ENCODE peak calls at places on chromosomes 3 and 15, in seven cellular contexts. R is cardiac muscle cell; N is stimulated activated CD4-positive, alpha-beta T cell treated with anti-CD3 and anti-CD28 coated beads, TNF-alpha, amount 100 ng/mL, for 1 hour; J is AG08396; Y is iPS DF 19.7; X is Right ventricle myocardium superior; P is SHP77. W is an unnamed sample.

GRCh38 chr15:83698294-83698693 is 44.4 kb downstream of the ADAMTSL3 start:
- DNase-seq in R (no peak), N (no peak), J (peak), Y (no peak), X (peak), P (no peak), W (no peak)

GRCh38 chr3:17742092-17742836 is at the start of gene TBC1D5:
- DNase-seq in R (peak), N (peak), J (peak), Y (no peak), X (peak), P (peak), W (peak)

GRCh38 chr3:43638594-43639447 is 17.0 kb upstream of the ANO10 start:
- DNase-seq in R (peak), N (no peak), J (no peak), Y (no peak), X (no peak), P (no peak), W (no peak)

GRCh38 chr15:60426870-60427528 is 29.2 kb upstream of the ANXA2 start:
- DNase-seq in R (no peak), N (no peak), J (peak), Y (no peak), X (no peak), P (no peak), W (no peak)

GRCh38 chr3:158696618-158697017 is 24.2 kb upstream of the LXN start:
- DNase-seq in R (no peak), N (no peak), J (no peak), Y (no peak), X (no peak), P (no peak), W (no peak)

GRCh38 chr3:4493008-4493930 is at the start of gene ITPR1:
- DNase-seq in R (peak), N (peak), J (peak), Y (peak), X (peak), P (peak), W (peak)

GRCh38 chr15:67018451-67018850 is 47.0 kb upstream of the SMAD3 start:
- DNase-seq in R (no peak), N (no peak), J (no peak), Y (no peak), X (no peak), P (no peak), W (no peak)

GRCh38 chr3:178907081-178907480 is 164.5 kb downstream of the ZMAT3 start:
- DNase-seq in R (no peak), N (no peak), J (no peak), Y (no peak), X (no peak), P (no peak), W (no peak)

GRCh38 chr15:30885814-30886213 is 17.9 kb upstream of the FAN1 start:
- DNase-seq in R (peak), N (no peak), J (peak), Y (no peak), X (no peak), P (no peak), W (no peak)

GRCh38 chr3:178083906-178084823 is 452.1 kb upstream of the KCNMB2 start:
- DNase-seq in R (peak), N (no peak), J (no peak), Y (no peak), X (no peak), P (peak), W (no peak)

GRCh38 chr15:36358094-36358961 is 221.1 kb upstream of the CDIN1 start:
- DNase-seq in R (no peak), N (no peak), J (peak), Y (no peak), X (no peak), P (no peak), W (no peak)

GRCh38 chr3:160661660-160662059 is 15.3 kb upstream of the ARL14 start:
- DNase-seq in R (peak), N (no peak), J (no peak), Y (no peak), X (no peak), P (no peak), W (no peak)

GRCh38 chr15:63465104-63465503 is 39.3 kb upstream of the USP3 start:
- DNase-seq in R (no peak), N (no peak), J (peak), Y (no peak), X (no peak), P (no peak), W (no peak)

GRCh38 chr3:86990734-86991481 is at the start of gene VGLL3:
- DNase-seq in R (peak), N (no peak), J (peak), Y (peak), X (peak), P (no peak), W (peak)

GRCh38 chr3:76970006-76970680 is 69.8 kb upstream of the ROBO2 start:
- DNase-seq in R (no peak), N (no peak), J (no peak), Y (no peak), X (no peak), P (no peak), W (no peak)

GRCh38 chr15:74525946-74526345 is 15.1 kb upstream of the ARID3B start:
- DNase-seq in R (no peak), N (no peak), J (no peak), Y (no peak), X (no peak), P (no peak), W (no peak)

GRCh38 chr15:73677146-73677607 is 7.0 kb upstream of the CD276 start:
- DNase-seq in R (peak), N (no peak), J (peak), Y (no peak), X (peak), P (peak), W (no peak)

GRCh38 chr3:68931406-68932149 is 769 bp downstream of the TAFA4 start:
- DNase-seq in R (peak), N (no peak), J (no peak), Y (no peak), X (no peak), P (no peak), W (no peak)

GRCh38 chr3:39260957-39261356 is 18.9 kb downstream of the CX3CR1 start:
- DNase-seq in R (peak), N (no peak), J (peak), Y (no peak), X (peak), P (peak), W (no peak)

GRCh38 chr15:88918738-88919137 is 5.6 kb upstream of the MFGE8 start:
- DNase-seq in R (no peak), N (no peak), J (peak), Y (no peak), X (peak), P (no peak), W (peak)

GRCh38 chr15:55694652-55695150 is 48.3 kb downstream of the PRTG start:
- DNase-seq in R (peak), N (no peak), J (no peak), Y (peak), X (no peak), P (peak), W (no peak)

GRCh38 chr15:74365619-74366445 is 1.6 kb downstream of the CYP11A1 start:
- DNase-seq in R (peak), N (no peak), J (peak), Y (no peak), X (peak), P (no peak), W (no peak)

GRCh38 chr3:180048840-180049239 is 12.1 kb upstream of the PEX5L start:
- DNase-seq in R (no peak), N (no peak), J (peak), Y (no peak), X (no peak), P (no peak), W (no peak)

GRCh38 chr15:80456517-80457497 is 52.6 kb downstream of the ARNT2 start:
- DNase-seq in R (no peak), N (no peak), J (no peak), Y (no peak), X (no peak), P (no peak), W (no peak)

GRCh38 chr15:55434989-55435825 is 26.9 kb downstream of the PIERCE2 start:
- DNase-seq in R (peak), N (no peak), J (peak), Y (no peak), X (no peak), P (peak), W (peak)

GRCh38 chr3:177550667-177551066 is 353.4 kb upstream of the TBL1XR1 start:
- DNase-seq in R (no peak), N (no peak), J (no peak), Y (no peak), X (no peak), P (no peak), W (no peak)

GRCh38 chr3:126557415-126557745 is 1.4 kb downstream of the C3orf22 start:
- DNase-seq in R (no peak), N (no peak), J (no peak), Y (no peak), X (no peak), P (no peak), W (no peak)

GRCh38 chr3:175404667-175405066 is 545.5 kb downstream of the NAALADL2 start:
- DNase-seq in R (no peak), N (no peak), J (no peak), Y (no peak), X (no peak), P (no peak), W (no peak)

GRCh38 chr3:47578119-47578630 is 490 bp downstream of the CSPG5 start:
- DNase-seq in R (peak), N (peak), J (peak), Y (no peak), X (peak), P (no peak), W (peak)

GRCh38 chr3:158642005-158642404 is 2.3 kb upstream of the GFM1 start:
- DNase-seq in R (no peak), N (no peak), J (no peak), Y (no peak), X (no peak), P (no peak), W (no peak)

GRCh38 chr15:89665449-89666146 is 10.3 kb upstream of the KIF7 start:
- DNase-seq in R (peak), N (no peak), J (peak), Y (no peak), X (peak), P (no peak), W (no peak)

GRCh38 chr3:71896751-71897150 is 111.8 kb upstream of the PROK2 start:
- DNase-seq in R (no peak), N (no peak), J (no peak), Y (no peak), X (no peak), P (no peak), W (no peak)

GRCh38 chr3:54863366-54863765 is 64.5 kb downstream of the LRTM1 start:
- DNase-seq in R (no peak), N (no peak), J (no peak), Y (no peak), X (no peak), P (no peak), W (no peak)

GRCh38 chr15:63362196-63362595 is 19.4 kb downstream of the CA12 start:
- DNase-seq in R (no peak), N (no peak), J (no peak), Y (no peak), X (peak), P (no peak), W (no peak)

GRCh38 chr15:70017025-70017424 is 80.7 kb downstream of the TLE3 start:
- DNase-seq in R (no peak), N (no peak), J (no peak), Y (no peak), X (no peak), P (no peak), W (no peak)

GRCh38 chr15:89575656-89576416 is 567 bp downstream of the TICRR start:
- DNase-seq in R (peak), N (no peak), J (no peak), Y (no peak), X (peak), P (no peak), W (no peak)

GRCh38 chr3:32897202-32897601 is 54.2 kb upstream of the CCR4 start:
- DNase-seq in R (no peak), N (no peak), J (no peak), Y (no peak), X (no peak), P (no peak), W (no peak)

GRCh38 chr15:26665950-26666921 is 106.6 kb downstream of the GABRB3 start:
- DNase-seq in R (peak), N (no peak), J (no peak), Y (no peak), X (no peak), P (no peak), W (no peak)